ENCODE peak calls at places on chromosomes 3 and 15, in five cellular contexts. Q is trophoblast cell, T is neuronal stem cell, U is H1, M is mesenchymal stem cell. F is an unnamed sample.

GRCh38 chr3:178238179-178238578 is 298.1 kb upstream of the KCNMB2 start:
- DNase-seq in Q (no peak), T (no peak), U (no peak), M (no peak), F (no peak)

GRCh38 chr15:59997070-59997701 is 6.9 kb upstream of the FOXB1 start:
- DNase-seq in Q (peak; percentile 43), T (peak; percentile 95), U (peak; percentile 94), M (no peak), F (peak; percentile 92)

GRCh38 chr3:107985496-107985895 is 105.3 kb downstream of the CD47 start:
- DNase-seq in Q (no peak), T (no peak), U (no peak), M (no peak), F (no peak)

GRCh38 chr15:26667222-26667988 is 105.5 kb downstream of the GABRB3 start:
- DNase-seq in Q (no peak), T (no peak), U (no peak), M (no peak), F (peak; percentile 40)

GRCh38 chr3:41697702-41698101 is 264.2 kb downstream of the ULK4 start:
- DNase-seq in Q (no peak), T (no peak), U (no peak), M (no peak), F (no peak)

GRCh38 chr3:72465853-72466252 is 382.4 kb downstream of the SHQ1 start:
- DNase-seq in Q (no peak), T (no peak), U (no peak), M (no peak), F (no peak)

GRCh38 chr3:170078620-170079281 is 41.0 kb downstream of the GPR160 start:
- DNase-seq in Q (no peak), T (no peak), U (no peak), M (no peak), F (no peak)

GRCh38 chr3:169479314-169479939 is 184.1 kb downstream of the MECOM start:
- DNase-seq in Q (peak; percentile 29), T (no peak), U (no peak), M (no peak), F (no peak)

GRCh38 chr3:10570196-10570946 is 65.0 kb upstream of the ATP2B2 start:
- DNase-seq in Q (no peak), T (no peak), U (no peak), M (no peak), F (no peak)

GRCh38 chr3:15332405-15333098 is at the start of gene SH3BP5:
- DNase-seq in Q (peak; percentile 71), T (peak; percentile 54), U (peak; percentile 87), M (peak; percentile 66), F (peak; percentile 81)

GRCh38 chr15:59838900-59839299 is 149.8 kb upstream of the BNIP2 start:
- DNase-seq in Q (no peak), T (no peak), U (no peak), M (no peak), F (no peak)

GRCh38 chr3:195467641-195468390 is 25.0 kb upstream of the ACAP2 start:
- DNase-seq in Q (peak; percentile 69), T (no peak), U (no peak), M (peak; percentile 43), F (no peak)

GRCh38 chr3:11021611-11022011 is 29.1 kb downstream of the SLC6A1 start:
- DNase-seq in Q (no peak), T (no peak), U (peak; percentile 54), M (no peak), F (peak; percentile 43)

GRCh38 chr3:127158614-127159221 is 34.2 kb upstream of the PRR23E start:
- DNase-seq in Q (peak; percentile 18), T (peak; percentile 81), U (peak; percentile 79), M (peak; percentile 4), F (peak; percentile 78)

GRCh38 chr3:60752800-60753199 is 498.5 kb downstream of the FHIT start:
- DNase-seq in Q (no peak), T (no peak), U (no peak), M (peak; percentile 39), F (no peak)

GRCh38 chr3:15903164-15903563 is 105.4 kb upstream of the ANKRD28 start:
- DNase-seq in Q (no peak), T (no peak), U (no peak), M (no peak), F (no peak)

GRCh38 chr3:43132883-43133743 is 27.2 kb upstream of the POMGNT2 start:
- DNase-seq in Q (no peak), T (no peak), U (no peak), M (no peak), F (no peak)

GRCh38 chr3:14632445-14632930 is 19.1 kb upstream of the CCDC174 start:
- DNase-seq in Q (no peak), T (no peak), U (no peak), M (no peak), F (no peak)

GRCh38 chr3:127679534-127680145 is 6.9 kb downstream of the ABTB1 start:
- DNase-seq in Q (no peak), T (no peak), U (peak; percentile 82), M (no peak), F (peak; percentile 63)

GRCh38 chr3:75262661-75263060 is 401.5 kb upstream of the FRG2C start:
- DNase-seq in Q (no peak), T (no peak), U (no peak), M (no peak), F (no peak)

GRCh38 chr15:29840928-29841327 is 18.7 kb upstream of the TJP1 start:
- DNase-seq in Q (no peak), T (no peak), U (no peak), M (peak; percentile 47), F (no peak)

GRCh38 chr15:59491062-59491461 is 53.1 kb downstream of the FAM81A start:
- DNase-seq in Q (no peak), T (no peak), U (no peak), M (no peak), F (no peak)

GRCh38 chr3:107062787-107063186 is 314.5 kb upstream of the CCDC54 start:
- DNase-seq in Q (no peak), T (no peak), U (no peak), M (no peak), F (no peak)

GRCh38 chr3:48553886-48554845 is 2.4 kb downstream of the PFKFB4 start:
- DNase-seq in Q (peak; percentile 90), T (no peak), U (peak; percentile 45), M (no peak), F (no peak)

GRCh38 chr3:48552111-48552911 is 4.3 kb downstream of the PFKFB4 start:
- DNase-seq in Q (peak; percentile 95), T (no peak), U (peak; percentile 40), M (no peak), F (no peak)

GRCh38 chr3:48546203-48546829 is 10.3 kb downstream of the PFKFB4 start:
- DNase-seq in Q (no peak), T (no peak), U (no peak), M (no peak), F (no peak)

GRCh38 chr3:48548165-48548564 is 8.4 kb downstream of the PFKFB4 start:
- DNase-seq in Q (no peak), T (no peak), U (no peak), M (no peak), F (no peak)

DNA sequence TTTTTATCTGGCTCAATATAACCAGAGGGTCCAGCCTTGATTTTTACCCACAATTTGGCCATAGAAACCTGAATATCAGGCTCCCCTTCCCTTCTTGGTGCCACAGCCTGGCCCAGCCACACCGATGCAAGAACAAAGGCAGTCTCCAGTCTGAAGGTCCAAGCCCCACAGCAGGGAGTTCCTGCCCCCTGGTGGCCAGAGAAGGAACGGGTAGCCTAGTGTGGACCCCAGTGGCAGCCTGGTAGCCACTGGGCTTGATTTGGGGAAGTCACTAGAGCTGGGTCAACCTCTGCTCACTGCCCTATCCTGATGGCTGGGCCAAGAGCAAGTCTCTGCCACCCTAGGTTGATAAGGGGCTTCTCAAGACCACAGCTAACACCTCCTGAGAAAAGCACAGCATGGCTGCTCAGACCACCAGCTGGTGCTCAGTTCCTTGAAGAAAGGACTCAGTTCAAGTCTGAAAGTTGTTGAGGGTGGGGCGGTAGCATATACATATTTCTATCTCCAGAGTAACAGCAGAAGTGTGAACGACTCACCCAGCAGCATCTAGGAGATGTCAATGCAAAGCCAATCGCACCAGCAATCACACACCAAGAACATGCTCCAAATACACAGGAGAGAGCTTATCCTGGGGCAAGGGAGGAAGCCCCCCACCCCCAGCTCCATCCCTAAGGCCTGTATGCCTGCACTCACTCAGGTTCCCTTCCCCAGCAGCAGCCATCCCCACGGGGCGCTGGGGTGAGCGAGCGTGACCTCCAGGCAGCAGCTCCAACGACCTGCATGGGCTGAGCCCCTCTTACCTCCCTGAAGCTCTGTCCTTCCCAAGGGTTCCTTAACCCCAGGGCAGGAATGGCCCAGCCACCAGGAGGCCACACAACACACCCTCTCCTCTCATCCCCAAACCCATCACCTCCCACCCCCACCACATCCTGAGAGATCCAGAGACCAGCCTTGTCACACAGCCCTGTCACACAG is 7.6 kb downstream of the PFKFB4 start:
- DNase-seq in Q (peak; percentile 70), T (peak; percentile 78), U (peak; percentile 95), M (peak; percentile 79), F (peak; percentile 87)
- H3K18ac ChIP-seq in Q (no peak overlapping the region), T (no peak overlapping the region), U (no peak overlapping the region), M (no peak overlapping the region), F (no peak overlapping the region)

GRCh38 chr15:43932036-43932435 is 105.2 kb downstream of the WDR76 start:
- DNase-seq in Q (no peak), T (no peak), U (no peak), M (no peak), F (no peak)

GRCh38 chr15:43930079-43930478 is 103.3 kb downstream of the WDR76 start:
- DNase-seq in Q (no peak), T (no peak), U (peak; percentile 51), M (no peak), F (peak; percentile 52)

GRCh38 chr15:43928152-43928551 is 101.3 kb downstream of the WDR76 start:
- DNase-seq in Q (no peak), T (no peak), U (peak; percentile 64), M (no peak), F (peak; percentile 89)

GRCh38 chr15:43932907-43933306 is 106.1 kb downstream of the WDR76 start:
- DNase-seq in Q (no peak), T (no peak), U (no peak), M (no peak), F (no peak)

GRCh38 chr15:43930556-43930955 is 103.8 kb downstream of the WDR76 start:
- DNase-seq in Q (no peak), T (no peak), U (no peak), M (no peak), F (no peak)
- H2BK12ac ChIP-seq in Q (no peak overlapping the region), T (no peak overlapping the region), U (peak overlapping the region; percentile 83), M (no peak overlapping the region), F (no peak overlapping the region)

DNA sequence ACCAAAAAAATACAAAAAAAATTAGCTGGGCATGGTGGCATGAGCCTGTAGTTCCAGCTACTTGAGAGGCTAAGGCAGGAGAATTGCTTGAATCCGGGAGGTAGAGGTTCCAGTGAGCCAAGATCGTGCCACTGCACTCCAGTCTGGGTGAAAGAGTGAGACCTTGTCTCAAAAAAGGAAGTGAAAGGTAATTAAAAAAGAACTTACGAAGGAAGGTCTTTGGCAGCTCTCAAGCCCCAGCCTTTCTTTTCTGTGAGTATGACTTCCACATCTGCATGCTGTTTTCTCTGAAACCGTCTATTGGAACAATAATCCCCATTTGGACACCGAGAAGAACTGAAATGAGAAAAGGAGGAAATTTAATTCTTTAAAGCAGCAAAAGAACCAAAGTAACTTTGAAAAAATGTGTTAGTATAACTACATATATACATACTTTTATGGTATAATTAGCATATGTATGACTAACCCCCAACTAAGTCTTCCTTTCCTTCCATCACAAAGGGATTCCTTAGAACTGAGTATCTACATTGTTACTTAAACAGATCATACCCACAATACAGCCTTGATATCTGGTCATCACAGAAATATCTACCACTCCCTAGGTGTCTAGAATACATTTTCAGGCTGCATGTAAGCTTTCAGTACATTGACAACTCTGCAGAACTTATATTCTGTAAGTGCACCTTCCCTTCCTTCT is 50.1 kb downstream of the SETD2 start:
- DNase-seq in Q (no peak), T (no peak), U (no peak), M (peak; percentile 43), F (no peak)
- H3K9ac ChIP-seq in Q (no peak overlapping the region), T (no peak overlapping the region), U (no peak overlapping the region), M (peak overlapping the region; percentile 22), F (no peak overlapping the region)

GRCh38 chr3:111859061-111859973 is at the start of gene PHLDB2:
- DNase-seq in Q (peak; percentile 97), T (peak; percentile 85), U (peak; percentile 89), M (peak; percentile 82), F (peak; percentile 92)
- H3K18ac ChIP-seq in Q (peak within 1 kb of the TSS; percentile 86), T (peak within 1 kb of the TSS; percentile 99), U (peak within 1 kb of the TSS; percentile 81), M (peak within 1 kb of the TSS; percentile 82), F (peak within 1 kb of the TSS; percentile 95)

F was measured in H9.